ENCODE peak calls at places on chromosomes 11 and 22, in eight cellular contexts. M is psoas muscle, Z is prostate gland, L is fibroblast of lung, Q is mammary epithelial cell, U is stomach, O is small intestine, P is mesendoderm. Y is an unnamed sample. For H3K36me3 and H3K4me1, the result is how much of the 10 kb centered on the place peaks cover.

GRCh38 chr11:79439893-79440450 is 858 bp downstream of the TENM4 start:
- DNase-seq in M (peak), Z (no peak), L (no peak), Q (peak), U (no peak), O (no peak), P (peak), Y (peak)

GRCh38 chr11:122748968-122749687 is 89.2 kb upstream of the CRTAM start:
- DNase-seq in M (no peak), Z (no peak), L (peak), Q (peak), U (no peak), O (peak), P (no peak), Y (no peak)

GRCh38 chr22:46993626-46994025 is 231.2 kb downstream of the TBC1D22A start:
- DNase-seq in M (no peak), Z (peak), L (no peak), Q (no peak), U (peak), O (no peak), P (peak), Y (no peak)

GRCh38 chr22:30752771-30753170 is 58.1 kb downstream of the OSBP2 start:
- DNase-seq in M (no peak), Z (no peak), L (no peak), Q (no peak), U (no peak), O (no peak), P (no peak), Y (no peak)

GRCh38 chr11:20014067-20014402 is 146.2 kb downstream of the DBX1 start:
- DNase-seq in M (no peak), Z (no peak), L (no peak), Q (no peak), U (no peak), O (no peak), P (no peak), Y (no peak)

GRCh38 chr11:61347916-61348461 is 13.7 kb downstream of the CYB561A3 start:
- DNase-seq in M (no peak), Z (no peak), L (no peak), Q (no peak), U (no peak), O (no peak), P (peak), Y (peak)

GRCh38 chr11:119157088-119157487 is 8.2 kb downstream of the ABCG4 start:
- DNase-seq in M (no peak), Z (no peak), L (no peak), Q (no peak), U (peak), O (peak), P (no peak), Y (no peak)

GRCh38 chr11:20357150-20357549 is 6.4 kb upstream of the HTATIP2 start:
- DNase-seq in M (no peak), Z (no peak), L (no peak), Q (no peak), U (no peak), O (peak), P (no peak), Y (no peak)

GRCh38 chr22:46175631-46176030 is 25.3 kb downstream of the PPARA start:
- DNase-seq in M (no peak), Z (no peak), L (peak), Q (peak), U (no peak), O (no peak), P (no peak), Y (no peak)

GRCh38 chr11:24870048-24870447 is 373.2 kb downstream of the LUZP2 start:
- DNase-seq in M (no peak), Z (no peak), L (no peak), Q (no peak), U (no peak), O (no peak), P (no peak), Y (no peak)

GRCh38 chr11:93543292-93543977 is at the start of gene SMCO4:
- DNase-seq in M (peak), Z (peak), L (peak), Q (peak), U (peak), O (peak), P (peak), Y (peak)

GRCh38 chr11:77705195-77705876 is 67.7 kb upstream of the CLNS1A start:
- DNase-seq in M (no peak), Z (no peak), L (peak), Q (peak), U (no peak), O (peak), P (peak), Y (no peak)

GRCh38 chr22:36982136-36982535 is 37.1 kb downstream of the TST start:
- DNase-seq in M (no peak), Z (no peak), L (no peak), Q (no peak), U (no peak), O (no peak), P (no peak), Y (no peak)

GRCh38 chr11:31500560-31500959 is 8.9 kb downstream of the IMMP1L start:
- DNase-seq in M (no peak), Z (no peak), L (no peak), Q (no peak), U (no peak), O (no peak), P (no peak), Y (no peak)

GRCh38 chr11:67301951-67302516 is 1.3 kb upstream of the SSH3 start:
- DNase-seq in M (peak), Z (peak), L (peak), Q (no peak), U (peak), O (peak), P (peak), Y (peak)

GRCh38 chr11:44561275-44561781 is 4.1 kb upstream of the CD82 start:
- DNase-seq in M (no peak), Z (no peak), L (peak), Q (peak), U (no peak), O (peak), P (no peak), Y (peak)

GRCh38 chr11:69099193-69099592 is 50.5 kb downstream of the TPCN2 start:
- DNase-seq in M (no peak), Z (no peak), L (no peak), Q (no peak), U (no peak), O (peak), P (no peak), Y (no peak)

GRCh38 chr11:128057786-128058395 is 529.5 kb downstream of the ETS1 start:
- DNase-seq in M (no peak), Z (no peak), L (peak), Q (no peak), U (no peak), O (no peak), P (no peak), Y (no peak)

GRCh38 chr11:3949132-3949531 is 93.7 kb downstream of the STIM1 start:
- DNase-seq in M (no peak), Z (no peak), L (no peak), Q (no peak), U (no peak), O (peak), P (no peak), Y (no peak)

GRCh38 chr11:118198370-118198769 is 21.9 kb upstream of the SCN2B start:
- DNase-seq in M (peak), Z (peak), L (peak), Q (peak), U (peak), O (peak), P (peak), Y (peak)

GRCh38 chr22:24146791-24147353 is 34.4 kb upstream of the SUSD2 start:
- DNase-seq in M (no peak), Z (no peak), L (peak), Q (no peak), U (no peak), O (no peak), P (peak), Y (no peak)

GRCh38 chr11:68010058-68011041 is at the start of gene ALDH3B1:
- DNase-seq in M (peak), Z (peak), L (peak), Q (peak), U (peak), O (peak), P (peak), Y (peak)

GRCh38 chr11:27701262-27702105 is 1.2 kb upstream of the BDNF start:
- DNase-seq in M (peak), Z (no peak), L (peak), Q (no peak), U (no peak), O (no peak), P (no peak), Y (no peak)

GRCh38 chr22:46737105-46737975 is 712 bp downstream of the CERK start:
- DNase-seq in M (peak), Z (no peak), L (peak), Q (no peak), U (no peak), O (no peak), P (peak), Y (peak)

GRCh38 chr22:37225481-37225880 is 13.2 kb upstream of the SSTR3 start:
- DNase-seq in M (no peak), Z (no peak), L (peak), Q (no peak), U (no peak), O (no peak), P (no peak), Y (peak)

GRCh38 chr22:47618611-47619010 is 856.2 kb downstream of the TBC1D22A start:
- DNase-seq in M (no peak), Z (no peak), L (no peak), Q (no peak), U (no peak), O (no peak), P (no peak), Y (no peak)

GRCh38 chr22:23752090-23752691 is 1.3 kb upstream of the ZNF70 start:
- DNase-seq in M (no peak), Z (no peak), L (no peak), Q (no peak), U (no peak), O (no peak), P (no peak), Y (no peak)

GRCh38 chr11:114061053-114062049 is 1.8 kb downstream of the ZBTB16 start:
- DNase-seq in M (peak), Z (no peak), L (no peak), Q (no peak), U (peak), O (peak), P (no peak), Y (no peak)

GRCh38 chr22:46829140-46829891 is 66.9 kb downstream of the TBC1D22A start:
- DNase-seq in M (no peak), Z (no peak), L (peak), Q (peak), U (no peak), O (no peak), P (peak), Y (no peak)

GRCh38 chr11:74019104-74019738 is 10.3 kb upstream of the UCP3 start:
- DNase-seq in M (peak), Z (no peak), L (peak), Q (no peak), U (peak), O (peak), P (no peak), Y (no peak)

GRCh38 chr11:68999093-68999747 is 13.8 kb downstream of the MRGPRF start:
- DNase-seq in M (peak), Z (no peak), L (peak), Q (no peak), U (no peak), O (no peak), P (no peak), Y (peak)

GRCh38 chr11:60264644-60265043 is 15.8 kb upstream of the MS4A4A start:
- DNase-seq in M (no peak), Z (no peak), L (no peak), Q (no peak), U (no peak), O (no peak), P (no peak), Y (no peak)

GRCh38 chr11:75731095-75731494 is 13.5 kb downstream of the MOGAT2 start:
- DNase-seq in M (no peak), Z (no peak), L (no peak), Q (no peak), U (peak), O (no peak), P (no peak), Y (no peak)

GRCh38 chr11:132496341-132496740 is 1036.0 kb downstream of the OPCML start:
- DNase-seq in M (no peak), Z (no peak), L (peak), Q (peak), U (peak), O (no peak), P (no peak), Y (no peak)

GRCh38 chr11:127202105-127202504 is 201.5 kb upstream of the KIRREL3 start:
- DNase-seq in M (no peak), Z (no peak), L (no peak), Q (no peak), U (no peak), O (no peak), P (no peak), Y (no peak)

GRCh38 chr11:96008161-96008560 is 84.3 kb upstream of the MTMR2 start:
- DNase-seq in M (no peak), Z (no peak), L (peak), Q (no peak), U (no peak), O (no peak), P (no peak), Y (no peak)

GRCh38 chr11:72229925-72230763 is 5.6 kb downstream of the INPPL1 start:
- DNase-seq in M (no peak), Z (no peak), L (no peak), Q (no peak), U (peak), O (no peak), P (no peak), Y (peak)
- H3K36me3 ChIP-seq in M (under half), Z (under half), L (half or more), Q (under half), U (half or more), O (under half), P (under half), Y (under half)

DNA sequence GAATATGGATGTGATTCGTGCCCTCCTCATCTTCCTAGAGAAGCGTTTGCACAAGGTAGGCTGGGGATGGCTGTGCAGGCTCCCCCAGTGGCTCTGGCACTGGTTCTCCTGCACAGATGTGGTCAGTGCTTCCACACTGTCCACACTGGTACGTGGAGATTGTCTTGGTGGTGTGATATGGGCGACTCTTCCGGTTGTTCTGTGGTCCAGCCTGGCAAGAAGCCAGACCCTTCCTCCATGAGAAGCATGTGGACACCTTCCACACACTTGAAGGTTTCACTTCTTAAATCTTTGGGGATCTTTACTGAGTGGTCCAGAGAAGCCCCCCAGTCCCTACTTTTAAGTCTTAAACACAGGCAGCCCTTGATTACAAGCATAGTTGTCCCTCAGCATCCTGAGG is 3.8 kb downstream of the RIC8A start:
- DNase-seq in M (peak), Z (no peak), L (no peak), Q (no peak), U (peak), O (no peak), P (no peak), Y (no peak)
- H3K4me1 ChIP-seq in M (under half), Z (under half), L (under half), Q (under half), U (under half), O (under half), P (under half), Y (under half)

GRCh38 chr11:12900496-12900895 is 108.6 kb upstream of the RASSF10 start:
- DNase-seq in M (no peak), Z (no peak), L (peak), Q (peak), U (no peak), O (peak), P (no peak), Y (no peak)

GRCh38 chr11:12897867-12898266 is 111.2 kb upstream of the RASSF10 start:
- DNase-seq in M (peak), Z (no peak), L (no peak), Q (no peak), U (no peak), O (no peak), P (no peak), Y (no peak)

GRCh38 chr11:12901272-12901671 is 107.8 kb upstream of the RASSF10 start:
- DNase-seq in M (no peak), Z (no peak), L (no peak), Q (peak), U (no peak), O (no peak), P (no peak), Y (no peak)

GRCh38 chr11:12893787-12894672 is 115.1 kb upstream of the RASSF10 start:
- DNase-seq in M (peak), Z (peak), L (peak), Q (peak), U (peak), O (peak), P (peak), Y (peak)

DNA sequence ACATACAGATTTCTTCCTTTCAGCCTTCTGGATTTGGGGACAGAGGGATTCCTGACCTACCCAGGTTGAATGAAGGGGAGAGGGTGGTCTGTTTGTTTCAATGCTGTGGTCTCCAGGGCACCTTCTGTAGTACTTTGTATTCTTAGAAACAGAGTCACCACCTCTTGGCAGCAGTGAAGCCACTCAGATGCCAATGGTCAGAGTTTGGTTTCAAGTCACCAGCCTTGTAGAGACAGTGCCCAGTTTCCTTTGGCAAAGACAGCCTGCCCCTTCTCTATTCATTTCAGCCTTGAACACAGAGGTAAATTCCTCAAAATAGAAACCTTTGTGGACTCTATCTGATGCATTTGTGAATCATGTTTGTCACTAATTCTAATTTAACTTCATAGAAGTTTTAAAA is 111.7 kb upstream of the RASSF10 start:
- DNase-seq in M (peak), Z (no peak), L (no peak), Q (no peak), U (no peak), O (no peak), P (no peak), Y (peak)
- H3K27ac ChIP-seq in M (peak), Z (no peak), L (no peak), Q (no peak), U (no peak), O (no peak), P (no peak), Y (peak)

GRCh38 chr11:70414341-70415100 is 16.2 kb downstream of the CTTN start:
- DNase-seq in M (no peak), Z (no peak), L (no peak), Q (no peak), U (no peak), O (no peak), P (no peak), Y (no peak)
- H3K36me3 ChIP-seq in M (under half), Z (under half), L (half or more), Q (under half), U (half or more), O (under half), P (under half), Y (under half)

GRCh38 chr22:38506118-38506962 is at the start of gene DDX17:
- DNase-seq in M (peak), Z (peak), L (peak), Q (peak), U (peak), O (peak), P (peak), Y (peak)

GRCh38 chr22:38504731-38505594 is 1.1 kb downstream of the DDX17 start:
- DNase-seq in M (peak), Z (peak), L (peak), Q (peak), U (peak), O (peak), P (peak), Y (peak)

GRCh38 chr22:38501797-38502672 is 4.1 kb downstream of the DDX17 start:
- DNase-seq in M (no peak), Z (no peak), L (no peak), Q (no peak), U (no peak), O (no peak), P (no peak), Y (no peak)

GRCh38 chr22:38503021-38503420 is 3.1 kb downstream of the DDX17 start:
- DNase-seq in M (no peak), Z (no peak), L (no peak), Q (no peak), U (no peak), O (no peak), P (no peak), Y (no peak)

DNA sequence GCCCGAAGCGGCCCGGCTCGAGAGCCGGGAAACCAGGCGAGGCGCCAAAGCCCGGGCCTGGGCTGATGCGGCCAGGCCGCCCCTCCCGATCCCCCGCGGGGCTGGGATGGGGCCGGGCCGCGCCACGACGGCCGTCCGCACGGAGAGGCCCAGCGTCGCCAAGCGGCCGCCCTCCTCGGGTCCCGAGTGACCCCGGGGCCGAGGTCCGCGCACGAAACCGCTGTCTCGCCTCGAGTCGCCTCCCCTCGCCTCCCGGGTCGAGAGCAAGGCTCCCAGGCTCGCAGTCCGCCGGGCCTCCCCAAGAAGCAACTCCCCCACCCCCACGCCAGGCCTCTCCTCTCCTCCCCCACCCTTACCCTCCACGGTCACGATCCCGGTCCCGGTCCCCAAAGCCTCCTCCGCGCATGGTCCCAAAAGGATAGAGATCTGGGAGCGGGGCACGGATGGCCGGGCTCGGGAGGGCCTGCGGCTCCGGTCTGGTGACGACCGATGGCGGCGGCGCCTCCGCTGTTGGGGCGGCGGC is 455 bp downstream of the DDX17 start:
- DNase-seq in M (peak), Z (peak), L (peak), Q (peak), U (peak), O (peak), P (peak), Y (peak)
- H3K4me1 ChIP-seq in M (under half), Z (under half), L (under half), Q (under half), U (under half), O (under half), P (under half), Y (under half)

GRCh38 chr11:64855596-64856304 is 11.3 kb upstream of the CDC42BPG start:
- DNase-seq in M (no peak), Z (no peak), L (no peak), Q (no peak), U (no peak), O (no peak), P (no peak), Y (no peak)

GRCh38 chr11:64859542-64860414 is 15.3 kb upstream of the CDC42BPG start:
- DNase-seq in M (no peak), Z (no peak), L (no peak), Q (no peak), U (no peak), O (peak), P (no peak), Y (peak)

GRCh38 chr11:64858467-64859401 is 14.3 kb upstream of the CDC42BPG start:
- DNase-seq in M (peak), Z (no peak), L (no peak), Q (no peak), U (peak), O (peak), P (no peak), Y (no peak)

GRCh38 chr11:64856382-64857227 is 12.2 kb upstream of the CDC42BPG start:
- DNase-seq in M (peak), Z (no peak), L (peak), Q (peak), U (peak), O (peak), P (peak), Y (peak)

GRCh38 chr11:64857485-64857884 is 13.0 kb upstream of the CDC42BPG start:
- DNase-seq in M (no peak), Z (no peak), L (no peak), Q (no peak), U (no peak), O (no peak), P (no peak), Y (no peak)
- H3K27ac ChIP-seq in M (peak), Z (no peak), L (peak), Q (no peak), U (peak), O (peak), P (no peak), Y (no peak)